ENCODE peak calls at places on chromosome 14, in ten cellular contexts. One of them, this sample, is unnamed. For H3K4me1, the result is how much of the 10 kb centered on the place peaks cover.

GRCh38 chr14:56660677-56661389 is 81.2 kb downstream of the TMEM260 start:
- DNase-seq in CD8-positive, alpha-beta memory T cell: no peak
- DNase-seq in mammary epithelial cell: no peak
- DNase-seq in astrocyte: no peak
- DNase-seq in mucosa of descending colon: no peak
- DNase-seq in aorta: no peak
- DNase-seq in endothelial cell of umbilical vein: no peak
- DNase-seq in breast epithelium: no peak
- DNase-seq in transverse colon: no peak
- DNase-seq in GM23248: no peak
- DNase-seq in this sample: no peak

GRCh38 chr14:88848571-88848970 is 24.1 kb downstream of the TTC8 start:
- DNase-seq in aorta: no peak
- DNase-seq in astrocyte: peak
- DNase-seq in mucosa of descending colon: no peak
- DNase-seq in mammary epithelial cell: peak
- DNase-seq in transverse colon: no peak
- DNase-seq in CD8-positive, alpha-beta memory T cell: no peak
- DNase-seq in breast epithelium: no peak
- DNase-seq in GM23248: peak
- DNase-seq in endothelial cell of umbilical vein: no peak
- DNase-seq in this sample: no peak

GRCh38 chr14:59576332-59577294 is at the start of gene CCDC175:
- DNase-seq in GM23248: peak
- DNase-seq in transverse colon: peak
- DNase-seq in mammary epithelial cell: peak
- DNase-seq in CD8-positive, alpha-beta memory T cell: peak
- DNase-seq in astrocyte: peak
- DNase-seq in mucosa of descending colon: peak
- DNase-seq in aorta: peak
- DNase-seq in breast epithelium: no peak
- DNase-seq in endothelial cell of umbilical vein: peak
- DNase-seq in this sample: peak

GRCh38 chr14:89013098-89013504 is 188.7 kb downstream of the TTC8 start:
- DNase-seq in CD8-positive, alpha-beta memory T cell: no peak
- DNase-seq in astrocyte: no peak
- DNase-seq in GM23248: peak
- DNase-seq in breast epithelium: no peak
- DNase-seq in endothelial cell of umbilical vein: peak
- DNase-seq in transverse colon: peak
- DNase-seq in aorta: no peak
- DNase-seq in mammary epithelial cell: no peak
- DNase-seq in mucosa of descending colon: peak
- DNase-seq in this sample: peak

GRCh38 chr14:48454887-48455286 is 779.5 kb upstream of the MDGA2 start:
- DNase-seq in transverse colon: no peak
- DNase-seq in GM23248: no peak
- DNase-seq in astrocyte: no peak
- DNase-seq in mucosa of descending colon: no peak
- DNase-seq in breast epithelium: no peak
- DNase-seq in mammary epithelial cell: no peak
- DNase-seq in endothelial cell of umbilical vein: no peak
- DNase-seq in aorta: no peak
- DNase-seq in CD8-positive, alpha-beta memory T cell: no peak
- DNase-seq in this sample: no peak

GRCh38 chr14:103563089-103563620 is 395 bp downstream of the COA8 start:
- DNase-seq in astrocyte: no peak
- DNase-seq in transverse colon: peak
- DNase-seq in mammary epithelial cell: no peak
- DNase-seq in CD8-positive, alpha-beta memory T cell: no peak
- DNase-seq in mucosa of descending colon: no peak
- DNase-seq in breast epithelium: no peak
- DNase-seq in endothelial cell of umbilical vein: no peak
- DNase-seq in aorta: no peak
- DNase-seq in GM23248: no peak
- DNase-seq in this sample: no peak

GRCh38 chr14:62847168-62847567 is 198.1 kb downstream of the KCNH5 start:
- DNase-seq in breast epithelium: no peak
- DNase-seq in astrocyte: no peak
- DNase-seq in CD8-positive, alpha-beta memory T cell: no peak
- DNase-seq in GM23248: no peak
- DNase-seq in endothelial cell of umbilical vein: no peak
- DNase-seq in mammary epithelial cell: no peak
- DNase-seq in mucosa of descending colon: no peak
- DNase-seq in aorta: no peak
- DNase-seq in transverse colon: no peak
- DNase-seq in this sample: no peak

GRCh38 chr14:51453869-51454268 is 197.8 kb upstream of the FRMD6 start:
- DNase-seq in astrocyte: no peak
- DNase-seq in mucosa of descending colon: no peak
- DNase-seq in endothelial cell of umbilical vein: no peak
- DNase-seq in mammary epithelial cell: peak
- DNase-seq in GM23248: peak
- DNase-seq in transverse colon: no peak
- DNase-seq in CD8-positive, alpha-beta memory T cell: no peak
- DNase-seq in aorta: no peak
- DNase-seq in breast epithelium: no peak
- DNase-seq in this sample: no peak

GRCh38 chr14:99252940-99253868 is 18.8 kb downstream of the BCL11B start:
- DNase-seq in transverse colon: no peak
- DNase-seq in endothelial cell of umbilical vein: no peak
- DNase-seq in mammary epithelial cell: no peak
- DNase-seq in mucosa of descending colon: peak
- DNase-seq in GM23248: no peak
- DNase-seq in astrocyte: no peak
- DNase-seq in aorta: no peak
- DNase-seq in CD8-positive, alpha-beta memory T cell: no peak
- DNase-seq in breast epithelium: no peak
- DNase-seq in this sample: no peak

GRCh38 chr14:89214221-89214965 is 202.6 kb downstream of the FOXN3 start:
- DNase-seq in breast epithelium: peak
- DNase-seq in CD8-positive, alpha-beta memory T cell: no peak
- DNase-seq in aorta: peak
- DNase-seq in mammary epithelial cell: peak
- DNase-seq in astrocyte: no peak
- DNase-seq in transverse colon: peak
- DNase-seq in GM23248: no peak
- DNase-seq in endothelial cell of umbilical vein: peak
- DNase-seq in mucosa of descending colon: peak
- DNase-seq in this sample: peak

GRCh38 chr14:88245321-88245720 is 77.7 kb downstream of the KCNK10 start:
- DNase-seq in transverse colon: no peak
- DNase-seq in CD8-positive, alpha-beta memory T cell: no peak
- DNase-seq in mammary epithelial cell: no peak
- DNase-seq in GM23248: peak
- DNase-seq in breast epithelium: no peak
- DNase-seq in aorta: no peak
- DNase-seq in mucosa of descending colon: no peak
- DNase-seq in astrocyte: no peak
- DNase-seq in endothelial cell of umbilical vein: no peak
- DNase-seq in this sample: no peak

GRCh38 chr14:48690349-48690748 is 895.8 kb downstream of the RPS29 start:
- DNase-seq in breast epithelium: no peak
- DNase-seq in mucosa of descending colon: no peak
- DNase-seq in mammary epithelial cell: no peak
- DNase-seq in transverse colon: no peak
- DNase-seq in aorta: no peak
- DNase-seq in endothelial cell of umbilical vein: no peak
- DNase-seq in GM23248: no peak
- DNase-seq in astrocyte: no peak
- DNase-seq in CD8-positive, alpha-beta memory T cell: no peak
- DNase-seq in this sample: no peak

DNA sequence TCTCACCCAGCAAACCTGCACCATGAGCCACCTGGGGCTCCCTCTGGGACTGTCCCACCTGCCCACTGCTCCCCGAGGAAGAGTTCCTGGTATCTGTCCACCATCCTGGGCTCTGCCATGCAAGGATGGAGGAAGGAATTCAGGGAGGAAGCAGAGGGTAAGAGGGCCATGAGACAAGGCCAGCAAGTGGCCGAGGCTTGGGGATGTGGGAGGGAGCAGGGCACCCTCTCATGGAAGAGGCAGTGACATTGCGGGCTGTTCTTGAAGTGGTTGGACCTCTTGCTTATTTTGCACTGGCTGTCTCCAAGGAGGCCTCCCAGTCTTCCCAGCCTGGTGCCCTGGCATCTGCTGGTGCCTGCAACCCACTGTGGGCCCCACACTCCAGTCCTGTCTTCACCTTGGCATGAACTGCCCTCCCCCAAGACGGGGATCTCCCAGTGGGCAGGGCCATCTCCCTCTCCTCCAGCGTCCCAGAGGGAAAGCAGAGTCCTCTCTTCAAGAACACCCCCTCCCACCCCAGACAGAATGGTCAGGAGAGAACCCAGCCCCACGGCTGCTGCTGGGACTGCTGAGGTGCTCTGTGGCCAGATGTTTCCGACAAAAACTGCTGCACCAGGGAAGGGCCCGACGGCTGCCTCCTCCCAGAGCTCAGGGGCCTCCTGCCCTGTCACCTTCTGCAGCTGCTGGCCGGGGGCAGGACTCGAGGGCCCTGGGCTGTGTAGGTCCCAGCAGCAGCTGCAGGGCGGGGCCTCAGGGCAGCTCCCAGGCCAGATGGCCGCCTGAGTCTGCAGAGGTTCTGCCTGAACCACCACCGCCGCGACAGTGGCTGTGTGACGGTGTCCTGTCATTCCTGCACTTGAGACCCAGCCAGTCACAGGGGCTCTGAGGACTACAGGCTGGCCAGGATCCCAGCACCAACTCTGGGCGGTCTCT is 1.8 kb upstream of the AKT1 start:
- DNase-seq in endothelial cell of umbilical vein: no peak
- DNase-seq in CD8-positive, alpha-beta memory T cell: no peak
- DNase-seq in breast epithelium: no peak
- DNase-seq in mucosa of descending colon: peak
- DNase-seq in transverse colon: peak
- DNase-seq in mammary epithelial cell: no peak
- DNase-seq in GM23248: no peak
- DNase-seq in astrocyte: no peak
- DNase-seq in aorta: no peak
- DNase-seq in this sample: peak
- H3K4me1 ChIP-seq in endothelial cell of umbilical vein: under half
- H3K4me1 ChIP-seq in CD8-positive, alpha-beta memory T cell: under half
- H3K4me1 ChIP-seq in breast epithelium: under half
- H3K4me1 ChIP-seq in mucosa of descending colon: half or more
- H3K4me1 ChIP-seq in transverse colon: half or more
- H3K4me1 ChIP-seq in mammary epithelial cell: under half
- H3K4me1 ChIP-seq in GM23248: under half
- H3K4me1 ChIP-seq in astrocyte: under half
- H3K4me1 ChIP-seq in aorta: under half
- H3K4me1 ChIP-seq in this sample: half or more

GRCh38 chr14:86824167-86824566 is 1168.8 kb downstream of the GALC start:
- DNase-seq in mammary epithelial cell: no peak
- DNase-seq in transverse colon: no peak
- DNase-seq in GM23248: no peak
- DNase-seq in CD8-positive, alpha-beta memory T cell: no peak
- DNase-seq in breast epithelium: no peak
- DNase-seq in mucosa of descending colon: no peak
- DNase-seq in astrocyte: no peak
- DNase-seq in endothelial cell of umbilical vein: no peak
- DNase-seq in aorta: no peak
- DNase-seq in this sample: no peak
- H3K4me1 ChIP-seq in mammary epithelial cell: under half
- H3K4me1 ChIP-seq in transverse colon: under half
- H3K4me1 ChIP-seq in GM23248: under half
- H3K4me1 ChIP-seq in CD8-positive, alpha-beta memory T cell: under half
- H3K4me1 ChIP-seq in breast epithelium: under half
- H3K4me1 ChIP-seq in mucosa of descending colon: under half
- H3K4me1 ChIP-seq in astrocyte: under half
- H3K4me1 ChIP-seq in endothelial cell of umbilical vein: under half
- H3K4me1 ChIP-seq in aorta: under half
- H3K4me1 ChIP-seq in this sample: under half

GRCh38 chr14:21256539-21257394 is 12.5 kb downstream of the HNRNPC start:
- DNase-seq in GM23248: no peak
- DNase-seq in CD8-positive, alpha-beta memory T cell: no peak
- DNase-seq in transverse colon: no peak
- DNase-seq in astrocyte: no peak
- DNase-seq in mammary epithelial cell: no peak
- DNase-seq in aorta: peak
- DNase-seq in mucosa of descending colon: no peak
- DNase-seq in endothelial cell of umbilical vein: no peak
- DNase-seq in breast epithelium: no peak
- DNase-seq in this sample: no peak
- H3K4me1 ChIP-seq in GM23248: half or more
- H3K4me1 ChIP-seq in CD8-positive, alpha-beta memory T cell: half or more
- H3K4me1 ChIP-seq in transverse colon: half or more
- H3K4me1 ChIP-seq in astrocyte: under half
- H3K4me1 ChIP-seq in mammary epithelial cell: under half
- H3K4me1 ChIP-seq in aorta: under half
- H3K4me1 ChIP-seq in mucosa of descending colon: under half
- H3K4me1 ChIP-seq in endothelial cell of umbilical vein: under half
- H3K4me1 ChIP-seq in breast epithelium: under half
- H3K4me1 ChIP-seq in this sample: half or more

GRCh38 chr14:61107896-61108295 is 126.9 kb downstream of the SLC38A6 start:
- DNase-seq in endothelial cell of umbilical vein: peak
- DNase-seq in mammary epithelial cell: no peak
- DNase-seq in CD8-positive, alpha-beta memory T cell: no peak
- DNase-seq in transverse colon: no peak
- DNase-seq in breast epithelium: no peak
- DNase-seq in aorta: no peak
- DNase-seq in mucosa of descending colon: no peak
- DNase-seq in GM23248: no peak
- DNase-seq in astrocyte: no peak
- DNase-seq in this sample: no peak

GRCh38 chr14:61107148-61107641 is 126.2 kb downstream of the SLC38A6 start:
- DNase-seq in astrocyte: peak
- DNase-seq in GM23248: peak
- DNase-seq in endothelial cell of umbilical vein: no peak
- DNase-seq in transverse colon: no peak
- DNase-seq in breast epithelium: no peak
- DNase-seq in aorta: no peak
- DNase-seq in CD8-positive, alpha-beta memory T cell: no peak
- DNase-seq in mammary epithelial cell: no peak
- DNase-seq in mucosa of descending colon: peak
- DNase-seq in this sample: peak

GRCh38 chr14:61110683-61111082 is 129.6 kb downstream of the SLC38A6 start:
- DNase-seq in breast epithelium: no peak
- DNase-seq in CD8-positive, alpha-beta memory T cell: no peak
- DNase-seq in aorta: no peak
- DNase-seq in endothelial cell of umbilical vein: no peak
- DNase-seq in mucosa of descending colon: no peak
- DNase-seq in GM23248: no peak
- DNase-seq in astrocyte: no peak
- DNase-seq in transverse colon: no peak
- DNase-seq in mammary epithelial cell: no peak
- DNase-seq in this sample: no peak

GRCh38 chr14:61109288-61109687 is 128.2 kb downstream of the SLC38A6 start:
- DNase-seq in aorta: no peak
- DNase-seq in GM23248: no peak
- DNase-seq in transverse colon: no peak
- DNase-seq in astrocyte: no peak
- DNase-seq in endothelial cell of umbilical vein: no peak
- DNase-seq in CD8-positive, alpha-beta memory T cell: no peak
- DNase-seq in breast epithelium: no peak
- DNase-seq in mammary epithelial cell: no peak
- DNase-seq in mucosa of descending colon: no peak
- DNase-seq in this sample: no peak

DNA sequence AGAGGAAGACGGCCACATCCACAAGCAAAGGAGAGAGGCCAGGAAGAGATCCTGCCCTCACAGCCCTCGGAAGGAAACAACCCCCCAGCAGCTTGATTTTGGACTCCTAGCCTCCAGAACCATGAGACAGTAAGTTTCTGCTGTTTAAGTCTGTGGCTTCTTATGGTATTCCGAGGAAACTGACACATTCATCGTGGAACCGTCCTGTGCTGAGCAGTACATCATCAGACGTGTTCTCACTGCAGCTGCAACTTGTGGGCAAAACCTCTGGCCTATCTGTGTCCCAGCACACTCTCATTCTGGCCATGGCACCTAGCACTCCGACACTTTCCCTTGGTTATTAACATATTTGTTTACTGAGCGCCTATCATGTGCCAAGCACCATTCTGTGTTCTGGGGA is 127.7 kb downstream of the SLC38A6 start:
- DNase-seq in GM23248: peak
- DNase-seq in breast epithelium: no peak
- DNase-seq in astrocyte: no peak
- DNase-seq in aorta: no peak
- DNase-seq in mammary epithelial cell: no peak
- DNase-seq in CD8-positive, alpha-beta memory T cell: no peak
- DNase-seq in mucosa of descending colon: no peak
- DNase-seq in transverse colon: no peak
- DNase-seq in endothelial cell of umbilical vein: no peak
- DNase-seq in this sample: no peak
- H3K4me1 ChIP-seq in GM23248: under half
- H3K4me1 ChIP-seq in breast epithelium: under half
- H3K4me1 ChIP-seq in astrocyte: under half
- H3K4me1 ChIP-seq in aorta: under half
- H3K4me1 ChIP-seq in mammary epithelial cell: under half
- H3K4me1 ChIP-seq in CD8-positive, alpha-beta memory T cell: under half
- H3K4me1 ChIP-seq in mucosa of descending colon: under half
- H3K4me1 ChIP-seq in transverse colon: under half
- H3K4me1 ChIP-seq in endothelial cell of umbilical vein: under half
- H3K4me1 ChIP-seq in this sample: under half

This sample was measured in body of pancreas.